ENCODE peak calls at places on chromosomes 7 and 10, in eight cellular contexts. One of them, this sample, is unnamed.

GRCh38 chr10:34607894-34608293 is 207.2 kb downstream of the PARD3 start:
- DNase-seq in tibial nerve: no peak
- DNase-seq in aorta: no peak
- DNase-seq in substantia nigra: no peak
- DNase-seq in GM23338: peak
- DNase-seq in colonic mucosa: no peak
- DNase-seq in tibial artery: no peak
- DNase-seq in CD4-positive, alpha-beta memory T cell: no peak
- DNase-seq in this sample: no peak

GRCh38 chr10:117736655-117737054 is 194.1 kb downstream of the EMX2 start:
- DNase-seq in colonic mucosa: no peak
- DNase-seq in aorta: no peak
- DNase-seq in substantia nigra: no peak
- DNase-seq in CD4-positive, alpha-beta memory T cell: no peak
- DNase-seq in tibial nerve: no peak
- DNase-seq in GM23338: no peak
- DNase-seq in tibial artery: no peak
- DNase-seq in this sample: no peak

GRCh38 chr7:8113184-8113583 is 144.6 kb downstream of the GLCCI1 start:
- DNase-seq in CD4-positive, alpha-beta memory T cell: no peak
- DNase-seq in tibial artery: no peak
- DNase-seq in aorta: no peak
- DNase-seq in GM23338: no peak
- DNase-seq in tibial nerve: no peak
- DNase-seq in colonic mucosa: no peak
- DNase-seq in substantia nigra: no peak
- DNase-seq in this sample: no peak

GRCh38 chr10:30705625-30706149 is 76.1 kb upstream of the LYZL2 start:
- DNase-seq in tibial nerve: no peak
- DNase-seq in CD4-positive, alpha-beta memory T cell: no peak
- DNase-seq in colonic mucosa: no peak
- DNase-seq in substantia nigra: no peak
- DNase-seq in tibial artery: no peak
- DNase-seq in aorta: no peak
- DNase-seq in GM23338: peak
- DNase-seq in this sample: no peak

GRCh38 chr10:32171213-32171612 is 115.0 kb upstream of the KIF5B start:
- DNase-seq in colonic mucosa: peak
- DNase-seq in aorta: no peak
- DNase-seq in GM23338: no peak
- DNase-seq in tibial artery: no peak
- DNase-seq in tibial nerve: no peak
- DNase-seq in substantia nigra: no peak
- DNase-seq in CD4-positive, alpha-beta memory T cell: no peak
- DNase-seq in this sample: no peak

GRCh38 chr7:74032191-74032490 is 4.2 kb downstream of the ELN start:
- DNase-seq in aorta: peak
- DNase-seq in substantia nigra: no peak
- DNase-seq in CD4-positive, alpha-beta memory T cell: no peak
- DNase-seq in GM23338: no peak
- DNase-seq in tibial artery: peak
- DNase-seq in tibial nerve: peak
- DNase-seq in colonic mucosa: no peak
- DNase-seq in this sample: no peak

GRCh38 chr10:43817368-43817767 is 168.7 kb upstream of the ZNF32 start:
- DNase-seq in substantia nigra: no peak
- DNase-seq in CD4-positive, alpha-beta memory T cell: no peak
- DNase-seq in colonic mucosa: no peak
- DNase-seq in aorta: no peak
- DNase-seq in tibial nerve: no peak
- DNase-seq in GM23338: no peak
- DNase-seq in tibial artery: no peak
- DNase-seq in this sample: no peak

GRCh38 chr7:71706576-71706975 is 574.6 kb downstream of the GALNT17 start:
- DNase-seq in GM23338: no peak
- DNase-seq in CD4-positive, alpha-beta memory T cell: no peak
- DNase-seq in aorta: no peak
- DNase-seq in tibial nerve: no peak
- DNase-seq in tibial artery: no peak
- DNase-seq in colonic mucosa: no peak
- DNase-seq in substantia nigra: no peak
- DNase-seq in this sample: no peak

GRCh38 chr10:50464004-50464409 is 159.7 kb downstream of the SGMS1 start:
- DNase-seq in CD4-positive, alpha-beta memory T cell: no peak
- DNase-seq in GM23338: no peak
- DNase-seq in colonic mucosa: no peak
- DNase-seq in aorta: no peak
- DNase-seq in substantia nigra: no peak
- DNase-seq in tibial nerve: no peak
- DNase-seq in tibial artery: no peak
- DNase-seq in this sample: no peak

GRCh38 chr10:84452006-84452405 is 123.6 kb downstream of the CCSER2 start:
- DNase-seq in tibial artery: no peak
- DNase-seq in CD4-positive, alpha-beta memory T cell: no peak
- DNase-seq in colonic mucosa: no peak
- DNase-seq in GM23338: peak
- DNase-seq in aorta: no peak
- DNase-seq in tibial nerve: no peak
- DNase-seq in substantia nigra: no peak
- DNase-seq in this sample: peak

GRCh38 chr7:27516415-27516814 is 146.3 kb downstream of the HIBADH start:
- DNase-seq in colonic mucosa: no peak
- DNase-seq in aorta: no peak
- DNase-seq in substantia nigra: no peak
- DNase-seq in tibial nerve: no peak
- DNase-seq in GM23338: peak
- DNase-seq in tibial artery: no peak
- DNase-seq in CD4-positive, alpha-beta memory T cell: no peak
- DNase-seq in this sample: no peak

GRCh38 chr7:6227294-6227846 is 45.1 kb downstream of the CYTH3 start:
- DNase-seq in GM23338: no peak
- DNase-seq in substantia nigra: no peak
- DNase-seq in colonic mucosa: no peak
- DNase-seq in CD4-positive, alpha-beta memory T cell: no peak
- DNase-seq in tibial nerve: no peak
- DNase-seq in aorta: no peak
- DNase-seq in tibial artery: no peak
- DNase-seq in this sample: no peak

GRCh38 chr7:39341083-39341482 is 225.1 kb upstream of the YAE1 start:
- DNase-seq in CD4-positive, alpha-beta memory T cell: no peak
- DNase-seq in GM23338: no peak
- DNase-seq in tibial artery: no peak
- DNase-seq in aorta: no peak
- DNase-seq in tibial nerve: no peak
- DNase-seq in substantia nigra: no peak
- DNase-seq in colonic mucosa: no peak
- DNase-seq in this sample: no peak

GRCh38 chr7:158175779-158176178 is 411.8 kb downstream of the PTPRN2 start:
- DNase-seq in CD4-positive, alpha-beta memory T cell: no peak
- DNase-seq in colonic mucosa: no peak
- DNase-seq in tibial nerve: no peak
- DNase-seq in aorta: no peak
- DNase-seq in tibial artery: no peak
- DNase-seq in substantia nigra: no peak
- DNase-seq in GM23338: no peak
- DNase-seq in this sample: no peak

GRCh38 chr10:120646159-120646558 is 189.1 kb downstream of the PLPP4 start:
- DNase-seq in CD4-positive, alpha-beta memory T cell: no peak
- DNase-seq in substantia nigra: no peak
- DNase-seq in GM23338: no peak
- DNase-seq in colonic mucosa: no peak
- DNase-seq in tibial nerve: no peak
- DNase-seq in aorta: no peak
- DNase-seq in tibial artery: no peak
- DNase-seq in this sample: no peak

GRCh38 chr10:17212802-17213204 is 11.3 kb upstream of the TRDMT1 start:
- DNase-seq in substantia nigra: no peak
- DNase-seq in tibial artery: no peak
- DNase-seq in CD4-positive, alpha-beta memory T cell: no peak
- DNase-seq in colonic mucosa: no peak
- DNase-seq in aorta: no peak
- DNase-seq in GM23338: no peak
- DNase-seq in tibial nerve: no peak
- DNase-seq in this sample: no peak

GRCh38 chr10:17215782-17216122 is 12.3 kb upstream of the VIM start:
- DNase-seq in aorta: no peak
- DNase-seq in GM23338: no peak
- DNase-seq in tibial artery: no peak
- DNase-seq in substantia nigra: no peak
- DNase-seq in tibial nerve: no peak
- DNase-seq in colonic mucosa: no peak
- DNase-seq in CD4-positive, alpha-beta memory T cell: no peak
- DNase-seq in this sample: no peak

GRCh38 chr10:17213646-17214349 is 12.3 kb upstream of the TRDMT1 start:
- DNase-seq in aorta: no peak
- DNase-seq in colonic mucosa: no peak
- DNase-seq in GM23338: no peak
- DNase-seq in CD4-positive, alpha-beta memory T cell: no peak
- DNase-seq in tibial nerve: no peak
- DNase-seq in substantia nigra: no peak
- DNase-seq in tibial artery: no peak
- DNase-seq in this sample: no peak

GRCh38 chr10:17214991-17215781 is 12.9 kb upstream of the VIM start:
- DNase-seq in CD4-positive, alpha-beta memory T cell: no peak
- DNase-seq in GM23338: no peak
- DNase-seq in colonic mucosa: no peak
- DNase-seq in substantia nigra: no peak
- DNase-seq in tibial artery: no peak
- DNase-seq in aorta: no peak
- DNase-seq in tibial nerve: no peak
- DNase-seq in this sample: no peak

GRCh38 chr10:17214486-17214885 is 13.0 kb upstream of the TRDMT1 start:
- DNase-seq in substantia nigra: no peak
- DNase-seq in aorta: no peak
- DNase-seq in GM23338: no peak
- DNase-seq in colonic mucosa: no peak
- DNase-seq in tibial nerve: no peak
- DNase-seq in tibial artery: no peak
- DNase-seq in CD4-positive, alpha-beta memory T cell: no peak
- DNase-seq in this sample: no peak
- H3K27ac ChIP-seq in substantia nigra: no peak
- H3K27ac ChIP-seq in aorta: no peak
- H3K27ac ChIP-seq in GM23338: peak
- H3K27ac ChIP-seq in colonic mucosa: no peak
- H3K27ac ChIP-seq in tibial nerve: peak
- H3K27ac ChIP-seq in tibial artery: peak
- H3K27ac ChIP-seq in CD4-positive, alpha-beta memory T cell: no peak
- H3K27ac ChIP-seq in this sample: no peak

GRCh38 chr10:114343623-114344306 is 60.5 kb downstream of the AFAP1L2 start:
- DNase-seq in substantia nigra: no peak
- DNase-seq in tibial nerve: no peak
- DNase-seq in CD4-positive, alpha-beta memory T cell: no peak
- DNase-seq in tibial artery: no peak
- DNase-seq in GM23338: no peak
- DNase-seq in aorta: no peak
- DNase-seq in colonic mucosa: peak
- DNase-seq in this sample: no peak

GRCh38 chr10:114346176-114347031 is 57.9 kb downstream of the AFAP1L2 start:
- DNase-seq in tibial artery: no peak
- DNase-seq in GM23338: no peak
- DNase-seq in tibial nerve: no peak
- DNase-seq in substantia nigra: no peak
- DNase-seq in CD4-positive, alpha-beta memory T cell: no peak
- DNase-seq in colonic mucosa: no peak
- DNase-seq in aorta: no peak
- DNase-seq in this sample: no peak

GRCh38 chr10:114347791-114348190 is 56.5 kb downstream of the AFAP1L2 start:
- DNase-seq in tibial nerve: no peak
- DNase-seq in tibial artery: no peak
- DNase-seq in aorta: no peak
- DNase-seq in substantia nigra: no peak
- DNase-seq in CD4-positive, alpha-beta memory T cell: no peak
- DNase-seq in colonic mucosa: no peak
- DNase-seq in GM23338: no peak
- DNase-seq in this sample: no peak

GRCh38 chr10:114347191-114347739 is 57.0 kb downstream of the AFAP1L2 start:
- DNase-seq in CD4-positive, alpha-beta memory T cell: no peak
- DNase-seq in aorta: no peak
- DNase-seq in substantia nigra: no peak
- DNase-seq in GM23338: no peak
- DNase-seq in colonic mucosa: no peak
- DNase-seq in tibial nerve: no peak
- DNase-seq in tibial artery: no peak
- DNase-seq in this sample: no peak

GRCh38 chr10:114345701-114346100 is 58.6 kb downstream of the AFAP1L2 start:
- DNase-seq in substantia nigra: no peak
- DNase-seq in CD4-positive, alpha-beta memory T cell: no peak
- DNase-seq in colonic mucosa: no peak
- DNase-seq in aorta: no peak
- DNase-seq in tibial artery: no peak
- DNase-seq in GM23338: no peak
- DNase-seq in tibial nerve: no peak
- DNase-seq in this sample: no peak
- H3K27ac ChIP-seq in substantia nigra: no peak
- H3K27ac ChIP-seq in CD4-positive, alpha-beta memory T cell: no peak
- H3K27ac ChIP-seq in colonic mucosa: no peak
- H3K27ac ChIP-seq in aorta: no peak
- H3K27ac ChIP-seq in tibial artery: no peak
- H3K27ac ChIP-seq in GM23338: no peak
- H3K27ac ChIP-seq in tibial nerve: peak
- H3K27ac ChIP-seq in this sample: no peak

DNA sequence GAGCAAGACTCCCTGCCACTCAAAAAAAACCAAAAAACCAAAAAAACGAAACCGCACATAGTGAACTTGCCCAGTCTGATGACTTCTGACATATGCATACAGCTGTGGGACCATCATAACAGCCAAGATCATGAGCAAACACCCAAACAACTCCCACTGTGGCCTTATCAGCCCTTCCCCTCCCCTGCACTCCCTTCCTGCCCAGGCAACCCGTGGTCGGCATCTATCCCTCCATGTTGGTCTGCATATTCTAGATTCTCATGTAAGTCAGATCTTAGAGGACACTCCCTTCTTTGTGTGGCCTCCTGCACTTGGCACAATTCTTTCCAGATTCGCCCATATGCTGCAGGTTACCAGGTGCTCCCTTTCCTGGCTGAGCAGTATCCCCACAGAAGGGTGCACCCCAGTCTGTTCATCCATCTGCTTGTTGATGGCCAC is 72.8 kb downstream of the GNA12 start:
- DNase-seq in aorta: no peak
- DNase-seq in tibial nerve: no peak
- DNase-seq in colonic mucosa: no peak
- DNase-seq in CD4-positive, alpha-beta memory T cell: no peak
- DNase-seq in substantia nigra: no peak
- DNase-seq in GM23338: no peak
- DNase-seq in tibial artery: no peak
- DNase-seq in this sample: no peak
- H3K27ac ChIP-seq in aorta: no peak
- H3K27ac ChIP-seq in tibial nerve: no peak
- H3K27ac ChIP-seq in colonic mucosa: no peak
- H3K27ac ChIP-seq in CD4-positive, alpha-beta memory T cell: no peak
- H3K27ac ChIP-seq in substantia nigra: no peak
- H3K27ac ChIP-seq in GM23338: no peak
- H3K27ac ChIP-seq in tibial artery: no peak
- H3K27ac ChIP-seq in this sample: no peak

DNA sequence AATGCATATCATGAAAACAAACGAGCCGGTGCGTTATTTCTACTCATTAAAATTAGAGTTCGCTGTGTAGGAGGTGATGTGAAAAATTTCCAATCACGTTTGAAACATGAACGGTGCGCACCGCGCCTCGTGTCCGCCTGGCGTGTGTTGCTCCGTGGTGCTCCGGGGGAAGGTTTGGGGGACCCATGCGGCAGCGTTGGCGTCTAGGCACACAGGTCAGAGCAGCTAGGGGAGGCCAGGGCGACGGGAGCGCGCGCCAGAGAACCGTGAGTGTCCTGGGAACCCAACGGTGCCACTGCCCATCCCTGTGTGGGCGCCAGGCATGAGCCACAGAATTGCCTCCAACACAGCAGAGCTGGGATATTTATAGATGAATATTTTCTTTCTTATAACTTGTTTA is 70.6 kb upstream of the ADARB2 start:
- DNase-seq in colonic mucosa: no peak
- DNase-seq in tibial artery: no peak
- DNase-seq in substantia nigra: no peak
- DNase-seq in tibial nerve: no peak
- DNase-seq in aorta: no peak
- DNase-seq in CD4-positive, alpha-beta memory T cell: no peak
- DNase-seq in GM23338: no peak
- DNase-seq in this sample: no peak
- H3K27ac ChIP-seq in colonic mucosa: no peak
- H3K27ac ChIP-seq in tibial artery: no peak
- H3K27ac ChIP-seq in substantia nigra: no peak
- H3K27ac ChIP-seq in tibial nerve: no peak
- H3K27ac ChIP-seq in aorta: no peak
- H3K27ac ChIP-seq in CD4-positive, alpha-beta memory T cell: no peak
- H3K27ac ChIP-seq in GM23338: no peak
- H3K27ac ChIP-seq in this sample: no peak